ENCODE peak calls at places on chromosomes 6 and 20, in five cellular contexts. T is GM12878, P is HepG2, Z is K562, S is H1. Q is an unnamed sample.
A peak's percentile ranks its signal among the peaks of the same experiment; 100 is the strongest.

GRCh38 chr20:40309731-40310130 is 379.3 kb downstream of the MAFB start:
- DNase-seq in T (no peak), P (no peak), Z (no peak), S (no peak), Q (no peak)

GRCh38 chr20:57092112-57092899 is 174.1 kb downstream of the BMP7 start:
- DNase-seq in T (peak; percentile 2), P (peak; percentile 48), Z (peak; percentile 73), S (peak; percentile 61), Q (peak; percentile 88)

GRCh38 chr20:38113401-38114325 is 51.4 kb downstream of the TGM2 start:
- DNase-seq in T (no peak), P (peak; percentile 78), Z (peak; percentile 85), S (peak; percentile 38), Q (peak; percentile 90)

GRCh38 chr6:155267411-155267810 is 3.6 kb downstream of the CLDN20 start:
- DNase-seq in T (no peak), P (no peak), Z (no peak), S (no peak), Q (peak; percentile 54)

GRCh38 chr6:6972456-6972855 is 135.3 kb upstream of the RREB1 start:
- DNase-seq in T (no peak), P (no peak), Z (peak; percentile 73), S (no peak), Q (no peak)

GRCh38 chr20:42352096-42352495 is 733.9 kb upstream of the CHD6 start:
- DNase-seq in T (no peak), P (no peak), Z (no peak), S (no peak), Q (no peak)

GRCh38 chr6:14824060-14824834 is 421.6 kb upstream of the JARID2 start:
- DNase-seq in T (no peak), P (no peak), Z (no peak), S (no peak), Q (no peak)

GRCh38 chr6:160106701-160107100 is 14.9 kb upstream of the SLC22A1 start:
- DNase-seq in T (no peak), P (peak; percentile 32), Z (no peak), S (no peak), Q (no peak)

GRCh38 chr6:39314273-39314790 is at the start of gene KCNK17:
- DNase-seq in T (no peak), P (no peak), Z (no peak), S (no peak), Q (peak; percentile 74)

GRCh38 chr6:94600648-94601047 is 976.7 kb upstream of the MANEA start:
- DNase-seq in T (no peak), P (no peak), Z (no peak), S (no peak), Q (no peak)

GRCh38 chr20:21395666-21396044 is 1.7 kb downstream of the NKX2-4 start:
- DNase-seq in T (no peak), P (no peak), Z (no peak), S (no peak), Q (peak; percentile 71)

GRCh38 chr6:18207438-18207837 is 52.2 kb downstream of the KDM1B start:
- DNase-seq in T (no peak), P (no peak), Z (no peak), S (no peak), Q (no peak)

GRCh38 chr20:50229156-50229605 is 38.6 kb downstream of the CEBPB start:
- DNase-seq in T (no peak), P (no peak), Z (no peak), S (no peak), Q (no peak)

GRCh38 chr6:115053169-115053860 is 710.5 kb upstream of the HS3ST5 start:
- DNase-seq in T (no peak), P (no peak), Z (no peak), S (no peak), Q (no peak)

GRCh38 chr6:160750276-160750689 is 48.2 kb downstream of the PLG start:
- DNase-seq in T (peak; percentile 39), P (peak; percentile 18), Z (peak; percentile 48), S (peak; percentile 38), Q (peak; percentile 85)

GRCh38 chr6:85670573-85670972 is 27.9 kb upstream of the SYNCRIP start:
- DNase-seq in T (no peak), P (no peak), Z (no peak), S (no peak), Q (peak; percentile 5)

GRCh38 chr6:3318226-3318625 is 59.5 kb downstream of the PSMG4 start:
- DNase-seq in T (no peak), P (no peak), Z (no peak), S (no peak), Q (no peak)

GRCh38 chr6:144259988-144260387 is 25.1 kb upstream of the UTRN start:
- DNase-seq in T (no peak), P (no peak), Z (no peak), S (no peak), Q (no peak)

GRCh38 chr6:149863846-149864577 is at the start of gene LRP11:
- DNase-seq in T (no peak), P (peak; percentile 82), Z (peak; percentile 96), S (peak; percentile 66), Q (peak; percentile 87)

GRCh38 chr6:33981421-33981820 is 164.5 kb downstream of the GRM4 start:
- DNase-seq in T (no peak), P (no peak), Z (no peak), S (no peak), Q (no peak)

GRCh38 chr6:10595731-10596664 is 74.8 kb downstream of the GCNT2 start:
- DNase-seq in T (no peak), P (no peak), Z (no peak), S (no peak), Q (peak; percentile 85)

GRCh38 chr20:45336530-45337366 is 11.5 kb downstream of the SDC4 start:
- DNase-seq in T (no peak), P (peak; percentile 88), Z (no peak), S (no peak), Q (no peak)
- TF ChIP-seq POLR2AphosphoS5 in T (no peak), P (no peak), Z (no peak), S (no peak), Q (no peak)

GRCh38 chr6:36788186-36788585 is 51.1 kb downstream of the CPNE5 start:
- DNase-seq in T (no peak), P (no peak), Z (no peak), S (no peak), Q (no peak)

GRCh38 chr6:36786055-36786675 is 53.1 kb downstream of the CPNE5 start:
- DNase-seq in T (no peak), P (no peak), Z (peak; percentile 44), S (no peak), Q (peak; percentile 73)

GRCh38 chr6:36784379-36784636 is 54.9 kb downstream of the CPNE5 start:
- DNase-seq in T (no peak), P (no peak), Z (no peak), S (no peak), Q (no peak)

GRCh38 chr6:36788768-36789167 is 50.5 kb downstream of the CPNE5 start:
- DNase-seq in T (no peak), P (peak; percentile 13), Z (no peak), S (no peak), Q (peak; percentile 44)

GRCh38 chr6:36787210-36787609 is 52.0 kb downstream of the CPNE5 start:
- DNase-seq in T (no peak), P (no peak), Z (no peak), S (no peak), Q (no peak)
- TF ChIP-seq CREB1 in T (no peak), P (no peak), Z (no peak), S (no peak), Q (no peak)

GRCh38 chr6:44788387-44788981 is 401.0 kb downstream of the CDC5L start:
- DNase-seq in T (no peak), P (no peak), Z (no peak), S (no peak), Q (no peak)

GRCh38 chr6:44784195-44784594 is 396.7 kb downstream of the CDC5L start:
- DNase-seq in T (no peak), P (no peak), Z (no peak), S (no peak), Q (no peak)

GRCh38 chr6:44782198-44782597 is 394.7 kb downstream of the CDC5L start:
- DNase-seq in T (no peak), P (no peak), Z (no peak), S (no peak), Q (no peak)

GRCh38 chr6:44787254-44787844 is 399.8 kb downstream of the CDC5L start:
- DNase-seq in T (no peak), P (no peak), Z (no peak), S (no peak), Q (no peak)

DNA sequence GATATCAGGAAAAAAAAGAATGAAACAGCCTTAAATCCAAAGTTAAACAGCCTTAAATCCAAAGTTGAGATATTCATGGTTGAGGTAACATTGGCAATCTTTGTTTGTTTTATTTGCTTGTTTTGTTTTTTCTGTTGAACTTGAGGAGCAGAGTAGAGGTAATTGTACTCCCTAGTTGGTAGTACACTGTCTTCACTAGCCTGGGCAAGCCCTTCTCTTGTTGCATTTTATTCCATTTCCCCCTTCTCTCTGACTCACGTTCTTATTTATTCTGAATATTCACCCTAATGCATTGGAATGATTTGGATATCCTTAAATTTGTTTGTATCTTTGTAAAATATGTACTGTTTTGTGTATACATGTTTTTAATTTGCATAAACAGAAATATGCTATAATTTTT is 397.6 kb downstream of the CDC5L start:
- DNase-seq in T (no peak), P (no peak), Z (no peak), S (no peak), Q (no peak)
- H2AFZ ChIP-seq in T (no peak overlapping the region), P (no peak overlapping the region), Z (no peak overlapping the region), S (no peak overlapping the region), Q (no peak overlapping the region)

GRCh38 chr20:62308102-62308822 is 5.5 kb downstream of the ADRM1 start:
- DNase-seq in T (no peak), P (no peak), Z (no peak), S (no peak), Q (no peak)
- TF ChIP-seq POLR2AphosphoS5 in T (no peak), P (no peak), Z (no peak), S (peak; percentile 12), Q (peak; percentile 22)

GRCh38 chr6:157150076-157150475 is 173.2 kb downstream of the TMEM242 start:
- DNase-seq in T (no peak), P (no peak), Z (no peak), S (no peak), Q (no peak)
- TF ChIP-seq CREB1 in T (no peak), P (no peak), Z (no peak), S (no peak), Q (no peak)